ENCODE peak calls at places on chromosome 19, in five cellular contexts. K, X, T, Z and L are unnamed samples.

GRCh38 chr19:2653717-2654584 is 48.5 kb downstream of the GNG7 start:
- DNase-seq in K (no peak), X (no peak), T (no peak), Z (no peak), L (no peak)

GRCh38 chr19:41226053-41226873 is 7.2 kb downstream of the AXL start:
- DNase-seq in K (peak; percentile 30), X (peak; percentile 82), T (peak; percentile 82), Z (peak; percentile 92), L (peak; percentile 91)

GRCh38 chr19:38649305-38650179 is 2.1 kb downstream of the ACTN4 start:
- DNase-seq in K (peak; percentile 65), X (no peak), T (no peak), Z (no peak), L (no peak)

GRCh38 chr19:11152318-11153062 is 3.1 kb downstream of the SPC24 start:
- DNase-seq in K (peak; percentile 55), X (peak; percentile 78), T (peak; percentile 71), Z (peak; percentile 90), L (peak; percentile 89)

GRCh38 chr19:19558055-19558454 is 20.0 kb downstream of the CILP2 start:
- DNase-seq in K (no peak), X (no peak), T (no peak), Z (no peak), L (no peak)

GRCh38 chr19:7260161-7260560 is 34.1 kb downstream of the INSR start:
- DNase-seq in K (no peak), X (no peak), T (no peak), Z (no peak), L (no peak)

GRCh38 chr19:3420909-3421619 is 54.7 kb downstream of the NFIC start:
- DNase-seq in K (no peak), X (no peak), T (no peak), Z (no peak), L (no peak)

GRCh38 chr19:48756686-48757085 is 1.4 kb downstream of the FGF21 start:
- DNase-seq in K (no peak), X (no peak), T (no peak), Z (no peak), L (no peak)

GRCh38 chr19:51572415-51572814 is 1.3 kb downstream of the ZNF175 start:
- DNase-seq in K (no peak), X (peak; percentile 3), T (no peak), Z (no peak), L (no peak)

GRCh38 chr19:3275068-3275582 is 50.7 kb downstream of the CELF5 start:
- DNase-seq in K (no peak), X (no peak), T (no peak), Z (no peak), L (no peak)

GRCh38 chr19:1690570-1691307 is 38.3 kb upstream of the TCF3 start:
- DNase-seq in K (peak; percentile 25), X (no peak), T (no peak), Z (no peak), L (no peak)

GRCh38 chr19:752652-753517 is 2.0 kb downstream of the MISP start:
- DNase-seq in K (peak; percentile 92), X (peak; percentile 90), T (peak; percentile 91), Z (no peak), L (no peak)

GRCh38 chr19:11346104-11346940 is at the start of the genes CCDC159 and TMEM205:
- DNase-seq in K (peak; percentile 97), X (peak; percentile 99), T (peak; percentile 100), Z (peak; percentile 100), L (peak; percentile 100)

GRCh38 chr19:17843428-17843827 is 4.4 kb downstream of the JAK3 start:
- DNase-seq in K (no peak), X (no peak), T (no peak), Z (no peak), L (no peak)

GRCh38 chr19:10193666-10194499 is 870 bp downstream of the DNMT1 start:
- DNase-seq in K (peak; percentile 71), X (peak; percentile 76), T (peak; percentile 41), Z (peak; percentile 63), L (peak; percentile 80)

GRCh38 chr19:34254552-34255432 is at the start of gene GARRE1:
- DNase-seq in K (no peak), X (peak; percentile 24), T (no peak), Z (no peak), L (peak; percentile 75)

GRCh38 chr19:58319241-58319640 is 7.6 kb upstream of the ZSCAN22 start:
- DNase-seq in K (peak; percentile 65), X (no peak), T (no peak), Z (no peak), L (no peak)

GRCh38 chr19:14127176-14127575 is 9.2 kb downstream of the ASF1B start:
- DNase-seq in K (no peak), X (no peak), T (no peak), Z (no peak), L (no peak)

GRCh38 chr19:45471866-45472556 is 4.2 kb downstream of the FOSB start:
- DNase-seq in K (no peak), X (no peak), T (peak; percentile 8), Z (peak; percentile 56), L (no peak)

GRCh38 chr19:48726573-48726972 is 7.0 kb upstream of the MAMSTR start:
- DNase-seq in K (no peak), X (no peak), T (no peak), Z (no peak), L (no peak)

GRCh38 chr19:9309974-9310446 is 372 bp upstream of the ZNF699 start:
- DNase-seq in K (no peak), X (peak; percentile 84), T (no peak), Z (peak; percentile 96), L (peak; percentile 94)

GRCh38 chr19:30674656-30675055 is 302.5 kb downstream of the ZNF536 start:
- DNase-seq in K (no peak), X (no peak), T (no peak), Z (no peak), L (peak; percentile 56)

GRCh38 chr19:42032428-42032827 is 37.6 kb downstream of the GRIK5 start:
- DNase-seq in K (no peak), X (no peak), T (no peak), Z (no peak), L (no peak)

GRCh38 chr19:9018163-9018875 is 8.1 kb upstream of the MUC16 start:
- DNase-seq in K (no peak), X (no peak), T (no peak), Z (no peak), L (no peak)

GRCh38 chr19:2312819-2313501 is 5.0 kb upstream of the LINGO3 start:
- DNase-seq in K (no peak), X (no peak), T (no peak), Z (no peak), L (no peak)

GRCh38 chr19:933553-933882 is 7.7 kb downstream of the ARID3A start:
- DNase-seq in K (no peak), X (no peak), T (no peak), Z (no peak), L (no peak)

GRCh38 chr19:756232-756631 is 5.3 kb downstream of the MISP start:
- DNase-seq in K (peak; percentile 64), X (peak; percentile 49), T (peak; percentile 42), Z (no peak), L (no peak)

DNA sequence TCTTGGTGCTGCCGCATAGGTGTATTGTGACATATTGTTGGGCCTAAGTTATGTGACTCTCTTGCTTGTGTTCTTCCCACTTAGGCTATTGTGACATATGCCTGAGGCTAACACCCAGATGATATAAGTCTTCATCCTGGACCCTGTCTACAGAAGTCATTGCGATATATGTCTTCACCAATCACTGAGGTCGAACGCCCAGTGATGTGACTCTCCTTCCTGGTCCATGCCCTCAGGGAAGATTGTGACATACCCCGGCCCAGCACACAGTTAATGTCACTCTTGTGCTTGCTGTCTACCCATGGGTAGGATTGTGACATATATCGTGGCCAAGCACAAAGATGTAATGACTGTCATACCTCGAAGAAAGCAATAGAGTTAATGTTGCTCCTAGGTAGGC is 16.9 kb upstream of the ZNF730 start:
- DNase-seq in K (no peak), X (no peak), T (no peak), Z (no peak), L (no peak)
- H3K4me3 ChIP-seq in K (no peak overlapping the region), X (no peak overlapping the region), T (no peak overlapping the region), Z (no peak overlapping the region), L (no peak overlapping the region)

DNA sequence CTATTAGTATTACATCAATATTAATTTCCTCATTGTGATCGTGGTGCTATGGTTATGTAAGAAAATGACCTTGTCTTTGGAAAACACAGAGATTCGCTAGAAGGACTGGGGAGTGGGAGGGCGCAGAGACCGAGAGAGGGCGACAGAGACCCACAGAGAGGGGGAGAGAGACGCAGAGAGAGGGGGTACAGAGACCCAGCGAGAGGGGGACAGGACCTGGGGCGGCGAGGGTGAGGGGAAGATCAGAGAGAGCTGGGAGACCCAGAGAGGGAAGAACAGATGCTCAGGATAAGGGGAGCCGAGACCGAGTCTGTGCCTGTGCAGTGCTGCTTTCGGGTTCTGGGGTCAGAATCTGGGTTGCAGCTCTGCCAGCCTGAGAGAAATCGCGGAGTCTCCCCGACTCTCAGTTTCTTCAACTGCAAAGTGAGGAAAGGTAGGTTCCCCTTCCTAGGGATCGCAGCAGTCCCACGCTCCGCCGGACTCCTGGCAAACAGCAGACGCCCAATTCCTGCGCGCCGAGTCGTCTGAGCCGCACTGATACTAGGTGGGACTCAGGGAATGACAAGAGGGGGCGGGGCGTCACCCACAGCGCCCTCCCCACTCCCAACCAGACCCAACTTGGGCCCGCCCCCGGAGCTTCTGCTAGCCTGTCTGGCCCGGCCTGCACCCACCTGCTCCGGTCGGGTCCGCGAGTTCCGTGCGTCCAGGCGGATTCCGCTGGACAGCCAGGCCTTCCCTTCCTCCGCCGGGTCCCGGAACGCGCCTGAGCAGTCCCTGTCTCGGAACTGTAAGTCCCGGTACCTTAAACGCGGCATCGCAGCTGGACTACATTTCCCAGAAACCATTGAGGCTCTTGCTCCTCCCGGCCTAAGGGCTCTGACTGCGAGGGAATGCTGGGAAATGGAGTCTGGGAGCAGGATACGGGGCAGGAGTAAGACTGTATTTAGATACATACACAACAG is 15.3 kb downstream of the IZUMO2 start:
- DNase-seq in K (peak; percentile 84), X (peak; percentile 92), T (peak; percentile 93), Z (peak; percentile 93), L (peak; percentile 90)
- TF ChIP-seq CTCF in K (peak; percentile 31), X (peak; percentile 38), T (peak; percentile 68), Z (peak; percentile 42), L (peak; percentile 32)

GRCh38 chr19:5961969-5962945 is 15.7 kb downstream of the RANBP3 start:
- DNase-seq in K (peak; percentile 63), X (peak; percentile 66), T (peak; percentile 70), Z (no peak), L (no peak)
- H3K4me3 ChIP-seq in K (no peak overlapping the region), X (no peak overlapping the region), T (no peak overlapping the region), Z (no peak overlapping the region), L (peak overlapping the region; percentile 8)

DNA sequence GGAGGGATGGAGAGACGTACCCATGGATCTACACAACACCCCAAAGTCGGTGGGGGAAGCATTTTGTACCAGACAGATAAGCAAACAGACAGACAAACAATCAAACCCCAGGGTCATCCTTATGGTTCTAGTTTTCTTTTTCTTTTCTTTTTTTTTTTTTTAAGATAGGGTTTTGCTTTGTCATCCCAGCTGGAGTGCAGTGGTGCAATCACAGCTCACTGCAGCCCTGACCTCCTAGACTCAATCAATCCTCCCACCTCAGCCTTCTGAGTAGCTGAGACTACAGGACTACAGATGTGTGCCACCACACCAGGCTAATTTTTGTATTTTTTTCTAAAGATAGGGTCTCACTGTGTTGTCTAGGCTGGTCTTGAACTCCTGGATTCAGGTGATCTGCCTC is 17.9 kb upstream of the FBL start:
- DNase-seq in K (no peak), X (no peak), T (no peak), Z (no peak), L (no peak)
- TF ChIP-seq CTCF in K (no peak), X (no peak), T (no peak), Z (no peak), L (no peak)